ENCODE peak calls at places on chromosomes 6 and 20, in seven cellular contexts. One of them, this sample, is unnamed.

GRCh38 chr20:57609086-57609841 is 11.0 kb downstream of the ZBP1 start:
- DNase-seq in hippocampal formation: no peak
- DNase-seq in dorsolateral prefrontal cortex: no peak
- DNase-seq in lower lobe of right lung: peak
- DNase-seq in caudate nucleus: no peak
- DNase-seq in iPS-NIHi11: no peak
- DNase-seq in EH: no peak
- DNase-seq in this sample: no peak

GRCh38 chr20:17845701-17846475 is 122.7 kb downstream of the SNX5 start:
- DNase-seq in hippocampal formation: no peak
- DNase-seq in dorsolateral prefrontal cortex: no peak
- DNase-seq in lower lobe of right lung: no peak
- DNase-seq in caudate nucleus: no peak
- DNase-seq in iPS-NIHi11: no peak
- DNase-seq in EH: peak
- DNase-seq in this sample: no peak

GRCh38 chr20:44017905-44018683 is 103.4 kb downstream of the TOX2 start:
- DNase-seq in hippocampal formation: no peak
- DNase-seq in dorsolateral prefrontal cortex: no peak
- DNase-seq in lower lobe of right lung: peak
- DNase-seq in caudate nucleus: no peak
- DNase-seq in iPS-NIHi11: no peak
- DNase-seq in EH: peak
- DNase-seq in this sample: no peak

GRCh38 chr20:1754306-1754705 is 96.7 kb upstream of the SIRPG start:
- DNase-seq in hippocampal formation: no peak
- DNase-seq in dorsolateral prefrontal cortex: no peak
- DNase-seq in lower lobe of right lung: no peak
- DNase-seq in caudate nucleus: no peak
- DNase-seq in iPS-NIHi11: no peak
- DNase-seq in EH: no peak
- DNase-seq in this sample: no peak

GRCh38 chr6:13368716-13369115 is 40.4 kb upstream of the TBC1D7 start:
- DNase-seq in hippocampal formation: no peak
- DNase-seq in dorsolateral prefrontal cortex: no peak
- DNase-seq in lower lobe of right lung: no peak
- DNase-seq in caudate nucleus: no peak
- DNase-seq in iPS-NIHi11: no peak
- DNase-seq in EH: peak
- DNase-seq in this sample: no peak

GRCh38 chr6:147023581-147023980 is 180.6 kb upstream of the STXBP5 start:
- DNase-seq in hippocampal formation: no peak
- DNase-seq in dorsolateral prefrontal cortex: no peak
- DNase-seq in lower lobe of right lung: no peak
- DNase-seq in caudate nucleus: no peak
- DNase-seq in iPS-NIHi11: no peak
- DNase-seq in EH: peak
- DNase-seq in this sample: no peak

GRCh38 chr6:35343092-35343834 is 905 bp downstream of the PPARD start:
- DNase-seq in hippocampal formation: peak
- DNase-seq in dorsolateral prefrontal cortex: no peak
- DNase-seq in lower lobe of right lung: peak
- DNase-seq in caudate nucleus: no peak
- DNase-seq in iPS-NIHi11: no peak
- DNase-seq in EH: peak
- DNase-seq in this sample: no peak

GRCh38 chr6:5567890-5568289 is 306.6 kb downstream of the FARS2 start:
- DNase-seq in hippocampal formation: no peak
- DNase-seq in dorsolateral prefrontal cortex: no peak
- DNase-seq in lower lobe of right lung: no peak
- DNase-seq in caudate nucleus: no peak
- DNase-seq in iPS-NIHi11: no peak
- DNase-seq in EH: no peak
- DNase-seq in this sample: no peak

GRCh38 chr6:37049990-37050853 is 44.8 kb downstream of the FGD2 start:
- DNase-seq in hippocampal formation: peak
- DNase-seq in dorsolateral prefrontal cortex: no peak
- DNase-seq in lower lobe of right lung: peak
- DNase-seq in caudate nucleus: no peak
- DNase-seq in iPS-NIHi11: no peak
- DNase-seq in EH: no peak
- DNase-seq in this sample: no peak

GRCh38 chr6:111870751-111871064 is 2.5 kb downstream of the FYN start:
- DNase-seq in hippocampal formation: no peak
- DNase-seq in dorsolateral prefrontal cortex: no peak
- DNase-seq in lower lobe of right lung: no peak
- DNase-seq in caudate nucleus: no peak
- DNase-seq in iPS-NIHi11: no peak
- DNase-seq in EH: no peak
- DNase-seq in this sample: no peak

GRCh38 chr6:135935951-135936601 is 84.6 kb downstream of the PDE7B start:
- DNase-seq in hippocampal formation: peak
- DNase-seq in dorsolateral prefrontal cortex: no peak
- DNase-seq in lower lobe of right lung: no peak
- DNase-seq in caudate nucleus: peak
- DNase-seq in iPS-NIHi11: no peak
- DNase-seq in EH: peak
- DNase-seq in this sample: no peak

GRCh38 chr6:130470777-130471176 is 105.0 kb downstream of the TMEM200A start:
- DNase-seq in hippocampal formation: no peak
- DNase-seq in dorsolateral prefrontal cortex: no peak
- DNase-seq in lower lobe of right lung: no peak
- DNase-seq in caudate nucleus: no peak
- DNase-seq in iPS-NIHi11: no peak
- DNase-seq in EH: no peak
- DNase-seq in this sample: no peak

GRCh38 chr20:32702706-32703425 is 29.1 kb upstream of the C20orf203 start:
- DNase-seq in hippocampal formation: no peak
- DNase-seq in dorsolateral prefrontal cortex: no peak
- DNase-seq in lower lobe of right lung: no peak
- DNase-seq in caudate nucleus: no peak
- DNase-seq in iPS-NIHi11: peak
- DNase-seq in EH: no peak
- DNase-seq in this sample: no peak

GRCh38 chr20:8388707-8389106 is 256.6 kb downstream of the PLCB1 start:
- DNase-seq in hippocampal formation: no peak
- DNase-seq in dorsolateral prefrontal cortex: no peak
- DNase-seq in lower lobe of right lung: no peak
- DNase-seq in caudate nucleus: no peak
- DNase-seq in iPS-NIHi11: no peak
- DNase-seq in EH: peak
- DNase-seq in this sample: no peak

GRCh38 chr20:19918965-19919329 is 98.2 kb upstream of the NAA20 start:
- DNase-seq in hippocampal formation: no peak
- DNase-seq in dorsolateral prefrontal cortex: no peak
- DNase-seq in lower lobe of right lung: no peak
- DNase-seq in caudate nucleus: no peak
- DNase-seq in iPS-NIHi11: no peak
- DNase-seq in EH: no peak
- DNase-seq in this sample: no peak

GRCh38 chr6:56374841-56375369 is 127.5 kb upstream of the COL21A1 start:
- DNase-seq in hippocampal formation: no peak
- DNase-seq in dorsolateral prefrontal cortex: no peak
- DNase-seq in lower lobe of right lung: no peak
- DNase-seq in caudate nucleus: no peak
- DNase-seq in iPS-NIHi11: no peak
- DNase-seq in EH: peak
- DNase-seq in this sample: no peak

GRCh38 chr6:63352587-63353281 is 33.0 kb upstream of the LGSN start:
- DNase-seq in hippocampal formation: no peak
- DNase-seq in dorsolateral prefrontal cortex: no peak
- DNase-seq in lower lobe of right lung: no peak
- DNase-seq in caudate nucleus: no peak
- DNase-seq in iPS-NIHi11: peak
- DNase-seq in EH: peak
- DNase-seq in this sample: no peak

GRCh38 chr6:168506460-168506859 is 65.5 kb downstream of the SMOC2 start:
- DNase-seq in hippocampal formation: no peak
- DNase-seq in dorsolateral prefrontal cortex: no peak
- DNase-seq in lower lobe of right lung: no peak
- DNase-seq in caudate nucleus: no peak
- DNase-seq in iPS-NIHi11: no peak
- DNase-seq in EH: no peak
- DNase-seq in this sample: no peak

GRCh38 chr6:136317023-136317649 is 27.5 kb upstream of the BCLAF1 start:
- DNase-seq in hippocampal formation: peak
- DNase-seq in dorsolateral prefrontal cortex: peak
- DNase-seq in lower lobe of right lung: no peak
- DNase-seq in caudate nucleus: no peak
- DNase-seq in iPS-NIHi11: peak
- DNase-seq in EH: peak
- DNase-seq in this sample: no peak

GRCh38 chr6:156351346-156351966 is 425.7 kb upstream of the ARID1B start:
- DNase-seq in hippocampal formation: no peak
- DNase-seq in dorsolateral prefrontal cortex: no peak
- DNase-seq in lower lobe of right lung: no peak
- DNase-seq in caudate nucleus: no peak
- DNase-seq in iPS-NIHi11: no peak
- DNase-seq in EH: no peak
- DNase-seq in this sample: no peak

GRCh38 chr20:44717986-44718385 is 2.8 kb downstream of the CCN5 start:
- DNase-seq in hippocampal formation: no peak
- DNase-seq in dorsolateral prefrontal cortex: no peak
- DNase-seq in lower lobe of right lung: peak
- DNase-seq in caudate nucleus: no peak
- DNase-seq in iPS-NIHi11: peak
- DNase-seq in EH: no peak
- DNase-seq in this sample: no peak

GRCh38 chr6:55679503-55679902 is 100.5 kb upstream of the HMGCLL1 start:
- DNase-seq in hippocampal formation: no peak
- DNase-seq in dorsolateral prefrontal cortex: no peak
- DNase-seq in lower lobe of right lung: no peak
- DNase-seq in caudate nucleus: no peak
- DNase-seq in iPS-NIHi11: no peak
- DNase-seq in EH: no peak
- DNase-seq in this sample: no peak

GRCh38 chr6:39840781-39841180 is 48.6 kb downstream of the DAAM2 start:
- DNase-seq in hippocampal formation: no peak
- DNase-seq in dorsolateral prefrontal cortex: no peak
- DNase-seq in lower lobe of right lung: no peak
- DNase-seq in caudate nucleus: no peak
- DNase-seq in iPS-NIHi11: no peak
- DNase-seq in EH: no peak
- DNase-seq in this sample: no peak

GRCh38 chr6:150654671-150655070 is 55.0 kb downstream of the PLEKHG1 start:
- DNase-seq in hippocampal formation: no peak
- DNase-seq in dorsolateral prefrontal cortex: no peak
- DNase-seq in lower lobe of right lung: no peak
- DNase-seq in caudate nucleus: no peak
- DNase-seq in iPS-NIHi11: no peak
- DNase-seq in EH: no peak
- DNase-seq in this sample: no peak

GRCh38 chr20:50368813-50369224 is 141.4 kb upstream of the PTPN1 start:
- DNase-seq in hippocampal formation: no peak
- DNase-seq in dorsolateral prefrontal cortex: no peak
- DNase-seq in lower lobe of right lung: no peak
- DNase-seq in caudate nucleus: no peak
- DNase-seq in iPS-NIHi11: no peak
- DNase-seq in EH: peak
- DNase-seq in this sample: no peak

GRCh38 chr6:118697554-118697953 is 46.2 kb upstream of the CEP85L start:
- DNase-seq in hippocampal formation: no peak
- DNase-seq in dorsolateral prefrontal cortex: no peak
- DNase-seq in lower lobe of right lung: no peak
- DNase-seq in caudate nucleus: no peak
- DNase-seq in iPS-NIHi11: no peak
- DNase-seq in EH: peak
- DNase-seq in this sample: no peak

GRCh38 chr20:62496525-62497218 is 20.9 kb upstream of the GATA5 start:
- DNase-seq in hippocampal formation: no peak
- DNase-seq in dorsolateral prefrontal cortex: no peak
- DNase-seq in lower lobe of right lung: no peak
- DNase-seq in caudate nucleus: no peak
- DNase-seq in iPS-NIHi11: peak
- DNase-seq in EH: no peak
- DNase-seq in this sample: peak

GRCh38 chr6:110615723-110616122 is 139.3 kb upstream of the SLC22A16 start:
- DNase-seq in hippocampal formation: no peak
- DNase-seq in dorsolateral prefrontal cortex: no peak
- DNase-seq in lower lobe of right lung: no peak
- DNase-seq in caudate nucleus: no peak
- DNase-seq in iPS-NIHi11: no peak
- DNase-seq in EH: no peak
- DNase-seq in this sample: no peak

GRCh38 chr6:129340983-129341382 is 369.0 kb downstream of the ARHGAP18 start:
- DNase-seq in hippocampal formation: no peak
- DNase-seq in dorsolateral prefrontal cortex: no peak
- DNase-seq in lower lobe of right lung: no peak
- DNase-seq in caudate nucleus: no peak
- DNase-seq in iPS-NIHi11: no peak
- DNase-seq in EH: peak
- DNase-seq in this sample: no peak

GRCh38 chr6:157542405-157542943 is 161.5 kb downstream of the ZDHHC14 start:
- DNase-seq in hippocampal formation: no peak
- DNase-seq in dorsolateral prefrontal cortex: no peak
- DNase-seq in lower lobe of right lung: no peak
- DNase-seq in caudate nucleus: no peak
- DNase-seq in iPS-NIHi11: no peak
- DNase-seq in EH: no peak
- DNase-seq in this sample: no peak

GRCh38 chr6:93418448-93419303 is 683 bp downstream of the EPHA7 start:
- DNase-seq in hippocampal formation: peak
- DNase-seq in dorsolateral prefrontal cortex: peak
- DNase-seq in lower lobe of right lung: peak
- DNase-seq in caudate nucleus: peak
- DNase-seq in iPS-NIHi11: peak
- DNase-seq in EH: no peak
- DNase-seq in this sample: peak

GRCh38 chr6:89028774-89029173 is 51.8 kb upstream of the PNRC1 start:
- DNase-seq in hippocampal formation: no peak
- DNase-seq in dorsolateral prefrontal cortex: no peak
- DNase-seq in lower lobe of right lung: no peak
- DNase-seq in caudate nucleus: no peak
- DNase-seq in iPS-NIHi11: no peak
- DNase-seq in EH: no peak
- DNase-seq in this sample: no peak

GRCh38 chr6:154289818-154290508 is 66.6 kb downstream of the IPCEF1 start:
- DNase-seq in hippocampal formation: no peak
- DNase-seq in dorsolateral prefrontal cortex: no peak
- DNase-seq in lower lobe of right lung: no peak
- DNase-seq in caudate nucleus: no peak
- DNase-seq in iPS-NIHi11: no peak
- DNase-seq in EH: no peak
- DNase-seq in this sample: no peak

GRCh38 chr20:33339515-33340058 is 56.6 kb downstream of the BPIFB1 start:
- DNase-seq in hippocampal formation: no peak
- DNase-seq in dorsolateral prefrontal cortex: no peak
- DNase-seq in lower lobe of right lung: no peak
- DNase-seq in caudate nucleus: no peak
- DNase-seq in iPS-NIHi11: no peak
- DNase-seq in EH: no peak
- DNase-seq in this sample: no peak

GRCh38 chr20:2382833-2383232 is 2.1 kb downstream of the TGM6 start:
- DNase-seq in hippocampal formation: no peak
- DNase-seq in dorsolateral prefrontal cortex: no peak
- DNase-seq in lower lobe of right lung: no peak
- DNase-seq in caudate nucleus: no peak
- DNase-seq in iPS-NIHi11: no peak
- DNase-seq in EH: peak
- DNase-seq in this sample: no peak

GRCh38 chr6:164569503-164569902 is 739.9 kb downstream of the C6orf118 start:
- DNase-seq in hippocampal formation: no peak
- DNase-seq in dorsolateral prefrontal cortex: no peak
- DNase-seq in lower lobe of right lung: no peak
- DNase-seq in caudate nucleus: no peak
- DNase-seq in iPS-NIHi11: no peak
- DNase-seq in EH: no peak
- DNase-seq in this sample: no peak

GRCh38 chr6:122381494-122382083 is 17.9 kb upstream of the HSF2 start:
- DNase-seq in hippocampal formation: peak
- DNase-seq in dorsolateral prefrontal cortex: peak
- DNase-seq in lower lobe of right lung: no peak
- DNase-seq in caudate nucleus: peak
- DNase-seq in iPS-NIHi11: peak
- DNase-seq in EH: peak
- DNase-seq in this sample: no peak

GRCh38 chr6:49918787-49919186 is 45.2 kb downstream of the DEFB114 start:
- DNase-seq in hippocampal formation: no peak
- DNase-seq in dorsolateral prefrontal cortex: no peak
- DNase-seq in lower lobe of right lung: no peak
- DNase-seq in caudate nucleus: no peak
- DNase-seq in iPS-NIHi11: peak
- DNase-seq in EH: no peak
- DNase-seq in this sample: no peak

This sample was measured in D721Med.